ENCODE peak calls at places on chromosomes 1 and 21, in four cellular contexts. One of them, this sample, is unnamed. For H3K9me3, the result is how much of the 10 kb centered on the place peaks cover.

GRCh38 chr1:40987439-40988276 is 8.2 kb downstream of the CTPS1 start:
- DNase-seq in right cardiac atrium: no peak
- DNase-seq in heart left ventricle: no peak
- DNase-seq in AG04450: no peak
- DNase-seq in this sample: no peak

GRCh38 chr1:25695066-25695990 is 78.7 kb downstream of the MAN1C1 start:
- DNase-seq in right cardiac atrium: peak
- DNase-seq in heart left ventricle: peak
- DNase-seq in AG04450: peak
- DNase-seq in this sample: peak

GRCh38 chr1:203324103-203325003 is 19.0 kb downstream of the BTG2 start:
- DNase-seq in right cardiac atrium: peak
- DNase-seq in heart left ventricle: peak
- DNase-seq in AG04450: no peak
- DNase-seq in this sample: no peak

GRCh38 chr1:14778882-14779594 is 180.6 kb downstream of the KAZN start:
- DNase-seq in right cardiac atrium: no peak
- DNase-seq in heart left ventricle: peak
- DNase-seq in AG04450: no peak
- DNase-seq in this sample: no peak

GRCh38 chr1:116940809-116941640 is 31.3 kb downstream of the PTGFRN start:
- DNase-seq in right cardiac atrium: no peak
- DNase-seq in heart left ventricle: no peak
- DNase-seq in AG04450: no peak
- DNase-seq in this sample: no peak

GRCh38 chr1:215631489-215631888 is 64.4 kb downstream of the KCTD3 start:
- DNase-seq in right cardiac atrium: peak
- DNase-seq in heart left ventricle: no peak
- DNase-seq in AG04450: no peak
- DNase-seq in this sample: no peak

GRCh38 chr1:81949421-81949820 is 148.7 kb downstream of the ADGRL2 start:
- DNase-seq in right cardiac atrium: no peak
- DNase-seq in heart left ventricle: no peak
- DNase-seq in AG04450: no peak
- DNase-seq in this sample: no peak

GRCh38 chr1:119648620-119649004 is 546 bp upstream of the ZNF697 start:
- DNase-seq in right cardiac atrium: no peak
- DNase-seq in heart left ventricle: no peak
- DNase-seq in AG04450: no peak
- DNase-seq in this sample: no peak

GRCh38 chr1:110482662-110483307 is 31.8 kb downstream of the PROK1 start:
- DNase-seq in right cardiac atrium: no peak
- DNase-seq in heart left ventricle: no peak
- DNase-seq in AG04450: no peak
- DNase-seq in this sample: no peak

GRCh38 chr1:204480515-204480914 is 14.1 kb downstream of the PIK3C2B start:
- DNase-seq in right cardiac atrium: peak
- DNase-seq in heart left ventricle: no peak
- DNase-seq in AG04450: no peak
- DNase-seq in this sample: no peak

GRCh38 chr1:9996624-9997582 is at the start of gene RBP7:
- DNase-seq in right cardiac atrium: peak
- DNase-seq in heart left ventricle: peak
- DNase-seq in AG04450: no peak
- DNase-seq in this sample: no peak

GRCh38 chr1:155300024-155300423 is 1.2 kb downstream of the PKLR start:
- DNase-seq in right cardiac atrium: no peak
- DNase-seq in heart left ventricle: no peak
- DNase-seq in AG04450: no peak
- DNase-seq in this sample: no peak

GRCh38 chr1:63701187-63701586 is 72.6 kb upstream of the ROR1 start:
- DNase-seq in right cardiac atrium: no peak
- DNase-seq in heart left ventricle: peak
- DNase-seq in AG04450: no peak
- DNase-seq in this sample: no peak

GRCh38 chr1:9439074-9439761 is 100.0 kb upstream of the SLC25A33 start:
- DNase-seq in right cardiac atrium: no peak
- DNase-seq in heart left ventricle: no peak
- DNase-seq in AG04450: no peak
- DNase-seq in this sample: no peak

GRCh38 chr1:110619412-110620249 is 13.5 kb upstream of the KCNA2 start:
- DNase-seq in right cardiac atrium: peak
- DNase-seq in heart left ventricle: peak
- DNase-seq in AG04450: peak
- DNase-seq in this sample: no peak

GRCh38 chr1:28592314-28593071 is 428 bp downstream of the RAB42 start:
- DNase-seq in right cardiac atrium: peak
- DNase-seq in heart left ventricle: peak
- DNase-seq in AG04450: no peak
- DNase-seq in this sample: no peak

GRCh38 chr1:61089338-61089737 is 7.0 kb downstream of the NFIA start:
- DNase-seq in right cardiac atrium: no peak
- DNase-seq in heart left ventricle: no peak
- DNase-seq in AG04450: no peak
- DNase-seq in this sample: no peak

GRCh38 chr1:102834688-102835320 is 273.5 kb downstream of the COL11A1 start:
- DNase-seq in right cardiac atrium: no peak
- DNase-seq in heart left ventricle: no peak
- DNase-seq in AG04450: no peak
- DNase-seq in this sample: no peak

GRCh38 chr1:119623651-119624050 is 24.4 kb downstream of the ZNF697 start:
- DNase-seq in right cardiac atrium: peak
- DNase-seq in heart left ventricle: no peak
- DNase-seq in AG04450: no peak
- DNase-seq in this sample: no peak

GRCh38 chr1:7594002-7594713 is 176.9 kb upstream of the VAMP3 start:
- DNase-seq in right cardiac atrium: no peak
- DNase-seq in heart left ventricle: no peak
- DNase-seq in AG04450: no peak
- DNase-seq in this sample: no peak

GRCh38 chr1:34156739-34157138 is 8.3 kb downstream of the CSMD2 start:
- DNase-seq in right cardiac atrium: no peak
- DNase-seq in heart left ventricle: no peak
- DNase-seq in AG04450: no peak
- DNase-seq in this sample: no peak

GRCh38 chr1:208166340-208167138 is 77.6 kb downstream of the PLXNA2 start:
- DNase-seq in right cardiac atrium: no peak
- DNase-seq in heart left ventricle: no peak
- DNase-seq in AG04450: no peak
- DNase-seq in this sample: no peak

GRCh38 chr1:64865105-64865757 is 101.1 kb downstream of the JAK1 start:
- DNase-seq in right cardiac atrium: no peak
- DNase-seq in heart left ventricle: no peak
- DNase-seq in AG04450: no peak
- DNase-seq in this sample: no peak

GRCh38 chr1:200139661-200140250 is 112.2 kb downstream of the NR5A2 start:
- DNase-seq in right cardiac atrium: no peak
- DNase-seq in heart left ventricle: no peak
- DNase-seq in AG04450: peak
- DNase-seq in this sample: no peak

GRCh38 chr1:2987773-2988172 is 33.5 kb upstream of the ACTRT2 start:
- DNase-seq in right cardiac atrium: peak
- DNase-seq in heart left ventricle: no peak
- DNase-seq in AG04450: no peak
- DNase-seq in this sample: no peak

GRCh38 chr1:35544976-35545375 is 12.2 kb downstream of the KIAA0319L start:
- DNase-seq in right cardiac atrium: peak
- DNase-seq in heart left ventricle: no peak
- DNase-seq in AG04450: no peak
- DNase-seq in this sample: no peak

GRCh38 chr1:172751668-172752067 is 92.8 kb downstream of the FASLG start:
- DNase-seq in right cardiac atrium: no peak
- DNase-seq in heart left ventricle: no peak
- DNase-seq in AG04450: no peak
- DNase-seq in this sample: no peak

GRCh38 chr1:86194491-86195034 is 38.0 kb upstream of the COL24A1 start:
- DNase-seq in right cardiac atrium: no peak
- DNase-seq in heart left ventricle: no peak
- DNase-seq in AG04450: no peak
- DNase-seq in this sample: no peak

GRCh38 chr1:204493145-204493881 is 1.3 kb downstream of the PIK3C2B start:
- DNase-seq in right cardiac atrium: peak
- DNase-seq in heart left ventricle: peak
- DNase-seq in AG04450: no peak
- DNase-seq in this sample: no peak

GRCh38 chr21:34630536-34631143 is 15.7 kb upstream of the RCAN1 start:
- DNase-seq in right cardiac atrium: no peak
- DNase-seq in heart left ventricle: no peak
- DNase-seq in AG04450: no peak
- DNase-seq in this sample: no peak

GRCh38 chr1:92291372-92291999 is 7.3 kb downstream of the GLMN start:
- DNase-seq in right cardiac atrium: no peak
- DNase-seq in heart left ventricle: no peak
- DNase-seq in AG04450: peak
- DNase-seq in this sample: no peak

GRCh38 chr1:170010443-170010842 is 64.1 kb downstream of the KIFAP3 start:
- DNase-seq in right cardiac atrium: no peak
- DNase-seq in heart left ventricle: peak
- DNase-seq in AG04450: no peak
- DNase-seq in this sample: no peak

GRCh38 chr1:234629026-234629425 is 19.0 kb upstream of the IRF2BP2 start:
- DNase-seq in right cardiac atrium: no peak
- DNase-seq in heart left ventricle: no peak
- DNase-seq in AG04450: no peak
- DNase-seq in this sample: no peak

DNA sequence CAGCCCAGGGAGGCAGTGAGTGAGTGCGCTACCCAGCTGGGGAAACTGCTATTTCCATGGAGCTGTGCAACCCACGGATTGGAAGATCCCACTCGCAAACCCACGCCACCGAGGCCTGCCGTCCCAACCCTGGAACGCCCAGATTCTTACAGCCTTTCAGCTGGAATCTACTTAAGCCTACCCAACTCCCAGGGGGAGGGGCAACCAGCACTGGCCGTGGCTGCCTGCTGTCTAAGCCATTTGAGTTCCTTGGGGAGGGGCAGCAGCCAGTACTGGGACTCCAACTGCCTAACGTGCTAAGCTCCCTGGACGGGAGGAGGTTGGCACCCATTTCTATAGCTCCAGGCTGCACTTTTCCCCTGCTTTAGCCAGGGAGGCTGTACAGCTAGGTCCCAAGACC is 27.1 kb upstream of the ZNF669 start:
- DNase-seq in right cardiac atrium: no peak
- DNase-seq in heart left ventricle: no peak
- DNase-seq in AG04450: no peak
- DNase-seq in this sample: no peak
- H3K9me3 ChIP-seq in right cardiac atrium: under half
- H3K9me3 ChIP-seq in heart left ventricle: under half
- H3K9me3 ChIP-seq in AG04450: under half
- H3K9me3 ChIP-seq in this sample: under half

GRCh38 chr1:54497338-54497737 is 50.7 kb upstream of the ACOT11 start:
- DNase-seq in right cardiac atrium: no peak
- DNase-seq in heart left ventricle: no peak
- DNase-seq in AG04450: no peak
- DNase-seq in this sample: no peak
- H3K9me3 ChIP-seq in right cardiac atrium: under half
- H3K9me3 ChIP-seq in heart left ventricle: under half
- H3K9me3 ChIP-seq in AG04450: under half
- H3K9me3 ChIP-seq in this sample: under half

GRCh38 chr1:89652373-89652772 is 19.5 kb downstream of the LRRC8C start:
- DNase-seq in right cardiac atrium: no peak
- DNase-seq in heart left ventricle: no peak
- DNase-seq in AG04450: no peak
- DNase-seq in this sample: no peak

GRCh38 chr1:89646259-89646658 is 13.3 kb downstream of the LRRC8C start:
- DNase-seq in right cardiac atrium: no peak
- DNase-seq in heart left ventricle: no peak
- DNase-seq in AG04450: no peak
- DNase-seq in this sample: no peak

GRCh38 chr1:89644119-89644814 is 11.3 kb downstream of the LRRC8C start:
- DNase-seq in right cardiac atrium: no peak
- DNase-seq in heart left ventricle: no peak
- DNase-seq in AG04450: no peak
- DNase-seq in this sample: no peak

DNA sequence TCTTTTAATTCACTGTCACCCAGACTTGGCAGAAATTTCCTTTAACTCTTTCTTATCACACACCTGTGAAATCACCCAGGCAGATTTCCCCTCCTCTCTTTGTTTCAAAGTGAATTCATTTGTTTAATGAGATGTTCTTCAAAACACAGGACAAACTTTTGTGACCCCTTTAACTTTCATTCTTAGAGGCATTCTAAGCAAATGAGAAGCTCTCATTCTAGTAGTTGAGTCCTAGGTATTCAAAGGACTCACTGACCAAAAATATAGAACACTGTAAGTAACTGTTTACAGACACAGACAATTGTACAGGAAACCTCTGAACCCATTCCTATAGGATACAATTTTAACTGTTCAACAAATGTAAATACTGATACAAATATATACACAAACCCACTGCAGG is 16.9 kb downstream of the LRRC8C start:
- DNase-seq in right cardiac atrium: no peak
- DNase-seq in heart left ventricle: no peak
- DNase-seq in AG04450: no peak
- DNase-seq in this sample: no peak
- H3K9me3 ChIP-seq in right cardiac atrium: under half
- H3K9me3 ChIP-seq in heart left ventricle: under half
- H3K9me3 ChIP-seq in AG04450: under half
- H3K9me3 ChIP-seq in this sample: under half

GRCh38 chr1:247047260-247047659 is 31.4 kb downstream of the ZNF670 start:
- DNase-seq in right cardiac atrium: no peak
- DNase-seq in heart left ventricle: no peak
- DNase-seq in AG04450: no peak
- DNase-seq in this sample: no peak
- H3K9me3 ChIP-seq in right cardiac atrium: under half
- H3K9me3 ChIP-seq in heart left ventricle: under half
- H3K9me3 ChIP-seq in AG04450: under half
- H3K9me3 ChIP-seq in this sample: under half

DNA sequence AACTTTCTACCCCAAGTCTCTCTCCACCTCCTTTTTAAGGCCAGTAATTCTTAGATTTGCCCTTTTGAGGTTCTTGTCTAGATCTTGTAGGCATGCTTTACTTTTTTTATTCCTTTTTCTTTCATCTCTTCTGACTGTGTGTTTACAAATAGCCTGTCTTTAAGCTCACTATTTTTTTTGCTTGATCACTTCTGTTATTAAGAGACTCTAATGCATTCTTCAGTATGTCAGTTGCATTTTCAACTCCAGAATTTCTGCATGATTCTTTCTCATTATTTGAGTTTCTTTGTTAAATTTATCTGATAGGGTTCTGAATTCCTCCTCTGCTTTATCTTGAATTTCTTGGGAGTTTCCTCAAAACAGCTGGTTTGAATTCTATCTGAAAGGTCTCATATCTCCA is 30.9 kb downstream of the XPR1 start:
- DNase-seq in right cardiac atrium: no peak
- DNase-seq in heart left ventricle: no peak
- DNase-seq in AG04450: no peak
- DNase-seq in this sample: no peak
- H3K9me3 ChIP-seq in right cardiac atrium: under half
- H3K9me3 ChIP-seq in heart left ventricle: under half
- H3K9me3 ChIP-seq in AG04450: under half
- H3K9me3 ChIP-seq in this sample: under half

GRCh38 chr1:96211166-96211565 is 510.4 kb upstream of the PTBP2 start:
- DNase-seq in right cardiac atrium: no peak
- DNase-seq in heart left ventricle: no peak
- DNase-seq in AG04450: no peak
- DNase-seq in this sample: no peak

GRCh38 chr1:96206451-96206850 is 515.1 kb upstream of the PTBP2 start:
- DNase-seq in right cardiac atrium: no peak
- DNase-seq in heart left ventricle: no peak
- DNase-seq in AG04450: no peak
- DNase-seq in this sample: no peak
- H3K9me3 ChIP-seq in right cardiac atrium: under half
- H3K9me3 ChIP-seq in heart left ventricle: under half
- H3K9me3 ChIP-seq in AG04450: under half
- H3K9me3 ChIP-seq in this sample: under half

This sample was measured in esophagus muscularis mucosa.